ENCODE peak calls at places on chromosomes 2 and 18, in seven cellular contexts. D, L, B, Q, O, C and X are unnamed samples.

GRCh38 chr2:217822296-217823252 is 180.2 kb downstream of the TNS1 start:
- DNase-seq in D (no peak), C (no peak), Q (no peak), B (no peak), O (no peak), L (no peak), X (no peak)

GRCh38 chr2:27194538-27195354 is 17.1 kb upstream of the ATRAID start:
- DNase-seq in D (no peak), B (no peak), C (no peak), O (no peak), L (no peak), Q (peak; percentile 82), X (peak; percentile 75)

GRCh38 chr2:168541887-168542286 is 85.8 kb downstream of the CERS6 start:
- DNase-seq in Q (no peak), B (no peak), D (no peak), C (no peak), O (no peak), L (no peak), X (no peak)

GRCh38 chr18:70920840-70921374 is 632.1 kb downstream of the SOCS6 start:
- DNase-seq in O (no peak), B (no peak), Q (no peak), L (no peak), C (no peak), D (no peak), X (no peak)

GRCh38 chr2:164661349-164661748 is 40.1 kb upstream of the GRB14 start:
- DNase-seq in D (no peak), L (no peak), B (no peak), C (no peak), Q (no peak), O (no peak), X (no peak)

GRCh38 chr18:5238371-5238758 is 41.3 kb upstream of the AKAIN1 start:
- DNase-seq in D (peak; percentile 57), L (no peak), O (no peak), C (no peak), B (peak; percentile 55), Q (peak; percentile 86), X (no peak)

GRCh38 chr2:36819090-36819711 is 122.7 kb downstream of the VIT start:
- DNase-seq in D (no peak), B (no peak), O (no peak), L (no peak), C (no peak), Q (peak; percentile 38), X (no peak)

GRCh38 chr2:161578998-161579397 is 45.2 kb upstream of the SLC4A10 start:
- DNase-seq in C (no peak), B (no peak), D (no peak), L (no peak), Q (no peak), O (no peak), X (peak; percentile 5)

GRCh38 chr2:207090389-207090788 is 75.4 kb downstream of the KLF7 start:
- DNase-seq in Q (no peak), B (no peak), O (no peak), C (no peak), L (no peak), D (no peak), X (no peak)

GRCh38 chr2:224271854-224272620 is 129.9 kb downstream of the FAM124B start:
- DNase-seq in C (no peak), B (no peak), O (no peak), L (no peak), D (no peak), Q (peak; percentile 73), X (no peak)

GRCh38 chr2:109457811-109458210 is 156.0 kb downstream of the SEPTIN10 start:
- DNase-seq in B (no peak), D (no peak), L (no peak), C (peak; percentile 7), Q (no peak), O (no peak), X (no peak)

GRCh38 chr2:190537765-190538164 is 3.2 kb upstream of the NEMP2 start:
- DNase-seq in B (no peak), L (no peak), Q (peak; percentile 46), D (no peak), O (no peak), C (no peak), X (peak; percentile 18)

GRCh38 chr2:128291161-128291843 is 27.4 kb downstream of the HS6ST1 start:
- DNase-seq in C (no peak), Q (no peak), D (no peak), B (no peak), O (no peak), L (no peak), X (peak; percentile 52)

GRCh38 chr18:56869189-56869777 is 218.1 kb downstream of the WDR7 start:
- DNase-seq in Q (peak; percentile 32), D (peak; percentile 5), L (no peak), C (peak; percentile 55), O (peak; percentile 11), B (peak; percentile 33), X (no peak)

GRCh38 chr18:70535041-70535440 is 246.2 kb downstream of the SOCS6 start:
- DNase-seq in O (no peak), D (no peak), C (no peak), B (no peak), L (no peak), Q (no peak), X (no peak)

GRCh38 chr2:101679037-101679726 is 18.3 kb upstream of the MAP4K4 start:
- DNase-seq in D (no peak), L (no peak), Q (peak; percentile 80), C (no peak), B (no peak), O (no peak), X (no peak)

GRCh38 chr18:74064510-74064909 is 83.1 kb downstream of the FBXO15 start:
- DNase-seq in Q (no peak), B (no peak), O (no peak), L (no peak), D (no peak), C (no peak), X (no peak)

GRCh38 chr18:46374850-46375249 is 270.7 kb downstream of the HAUS1 start:
- DNase-seq in B (peak; percentile 56), Q (no peak), C (no peak), O (no peak), L (no peak), D (peak; percentile 22), X (peak; percentile 5)

GRCh38 chr2:207831569-207832248 is 62.0 kb upstream of the FZD5 start:
- DNase-seq in Q (no peak), C (no peak), O (no peak), B (no peak), L (no peak), D (peak; percentile 32), X (no peak)

GRCh38 chr2:161625314-161625919 is 1.2 kb downstream of the SLC4A10 start:
- DNase-seq in L (peak; percentile 33), B (no peak), D (no peak), Q (no peak), O (no peak), C (no peak), X (no peak)

GRCh38 chr2:393711-394696 is 106.1 kb upstream of the ALKAL2 start:
- DNase-seq in B (no peak), D (no peak), O (no peak), C (no peak), Q (no peak), L (peak; percentile 47), X (peak; percentile 31)

GRCh38 chr2:161228511-161229240 is 68.4 kb downstream of the TANK start:
- DNase-seq in B (no peak), O (no peak), C (no peak), L (no peak), D (no peak), Q (no peak), X (no peak)

DNA sequence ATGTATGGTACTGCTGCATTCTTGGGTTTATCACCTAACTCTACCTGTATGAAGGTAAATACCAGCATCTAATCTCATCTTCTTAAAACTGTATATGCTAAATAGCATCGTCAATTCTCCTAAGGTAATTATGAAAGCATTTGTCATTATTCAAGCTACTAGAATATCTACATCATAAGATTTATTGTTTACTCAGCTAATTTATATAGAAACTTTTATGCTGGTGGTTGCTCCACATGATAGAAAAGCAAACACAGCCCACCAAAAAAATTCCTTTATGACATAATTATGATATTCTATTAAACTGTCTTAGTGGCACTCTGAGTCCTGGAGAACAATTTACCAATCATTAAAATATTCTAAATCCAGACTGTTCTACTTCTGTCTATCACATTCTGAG is 1226.1 kb upstream of the NRXN1 start:
- DNase-seq in B (no peak), C (no peak), O (no peak), D (no peak), Q (no peak), L (no peak), X (no peak)
- TF ChIP-seq JUND in B (no peak), C (no peak), O (no peak), D (no peak), Q (no peak), L (no peak), X (no peak)

GRCh38 chr2:25817630-25818029 is 60.7 kb downstream of the ASXL2 start:
- DNase-seq in O (peak; percentile 38), L (no peak), C (no peak), B (no peak), D (no peak), Q (no peak), X (no peak)
- TF ChIP-seq JUND in O (no peak), L (no peak), C (no peak), B (no peak), D (no peak), Q (no peak), X (no peak)

DNA sequence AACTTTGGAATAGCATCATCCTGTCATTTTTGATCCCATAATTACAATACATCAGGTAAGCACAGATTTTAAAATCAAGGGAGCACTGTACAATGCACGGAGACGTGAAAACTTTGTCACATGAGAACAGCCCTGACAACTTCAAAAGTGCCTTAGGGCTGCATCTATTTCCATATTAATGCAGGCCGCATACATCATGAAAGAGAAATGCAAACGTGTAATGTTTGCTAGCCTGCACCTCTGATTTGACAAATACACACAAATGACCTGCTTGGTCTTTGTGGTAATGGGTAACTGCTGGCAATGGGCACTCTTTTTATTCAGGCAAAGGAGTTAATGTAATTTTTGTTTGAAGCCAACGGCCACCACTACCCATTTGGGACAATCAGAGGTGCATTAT is 202.0 kb upstream of the EPHA4 start:
- DNase-seq in O (no peak), L (no peak), Q (no peak), D (no peak), C (no peak), B (no peak), X (no peak)
- TF ChIP-seq JUND in O (no peak), L (no peak), Q (no peak), D (no peak), C (no peak), B (no peak), X (no peak)

GRCh38 chr2:31962757-31963361 is 47.9 kb downstream of the MEMO1 start:
- DNase-seq in B (no peak), C (no peak), D (no peak), Q (no peak), O (no peak), L (no peak), X (no peak)
- TF ChIP-seq JUND in B (no peak), C (no peak), D (no peak), Q (no peak), O (no peak), L (no peak), X (no peak)